ENCODE peak calls at places on chromosomes 4 and X, in six cellular contexts. S is lower leg skin, D is upper lobe of right lung, H is AG09309, J is cardiac fibroblast, Q is heart left ventricle. C is an unnamed sample.

GRCh38 chrX:151174581-151175282 is 1.7 kb upstream of the GPR50 start:
- DNase-seq in J (no peak), S (no peak), Q (no peak), H (no peak), D (no peak), C (no peak)

GRCh38 chrX:37785569-37785968 is 5.7 kb downstream of the CYBB start:
- DNase-seq in J (no peak), Q (no peak), D (no peak), S (no peak), H (no peak), C (no peak)

GRCh38 chr4:88442636-88443260 is 14.2 kb upstream of the HERC5 start:
- DNase-seq in H (no peak), S (no peak), D (no peak), Q (no peak), J (no peak), C (no peak)

GRCh38 chrX:154918060-154918483 is 31.9 kb downstream of the F8A1 start:
- DNase-seq in Q (peak), H (peak), D (no peak), J (peak), S (no peak), C (peak)

GRCh38 chrX:7318661-7319060 is 170.7 kb upstream of the PUDP start:
- DNase-seq in S (no peak), J (no peak), Q (no peak), H (no peak), D (no peak), C (no peak)

GRCh38 chr4:3807861-3808521 is 41.8 kb downstream of the ADRA2C start:
- DNase-seq in D (no peak), H (no peak), S (no peak), Q (no peak), J (no peak), C (no peak)

GRCh38 chr4:40995850-40996249 is 218.5 kb downstream of the APBB2 start:
- DNase-seq in Q (no peak), J (peak), S (no peak), H (peak), D (no peak), C (no peak)

GRCh38 chr4:16914208-16914607 is 15.8 kb upstream of the LDB2 start:
- DNase-seq in S (no peak), Q (no peak), D (no peak), H (no peak), J (peak), C (no peak)

GRCh38 chr4:41647368-41647767 is 101.2 kb downstream of the PHOX2B start:
- DNase-seq in J (no peak), D (no peak), H (no peak), Q (no peak), S (no peak), C (no peak)

GRCh38 chrX:118977424-118977823 is 3.0 kb downstream of the LONRF3 start:
- DNase-seq in J (no peak), H (no peak), D (no peak), S (no peak), Q (no peak), C (no peak)
- H3K4me3 ChIP-seq in J (no peak), H (no peak), D (peak), S (no peak), Q (no peak), C (no peak)

GRCh38 chr4:46933686-46934085 is 24.6 kb upstream of the COX7B2 start:
- DNase-seq in H (no peak), Q (no peak), S (no peak), J (no peak), D (no peak), C (no peak)

GRCh38 chr4:46930866-46931265 is 21.8 kb upstream of the COX7B2 start:
- DNase-seq in S (no peak), D (no peak), Q (no peak), J (no peak), H (no peak), C (no peak)

GRCh38 chr4:46934731-46935130 is 25.7 kb upstream of the COX7B2 start:
- DNase-seq in J (no peak), H (no peak), D (no peak), Q (no peak), S (no peak), C (no peak)

GRCh38 chr4:46927201-46927600 is 18.2 kb upstream of the COX7B2 start:
- DNase-seq in D (no peak), Q (no peak), J (no peak), S (no peak), H (no peak), C (no peak)

GRCh38 chr4:46931981-46932380 is 22.9 kb upstream of the COX7B2 start:
- DNase-seq in H (no peak), S (no peak), Q (no peak), D (no peak), J (peak), C (peak)
- TF ChIP-seq CTCF in H (peak), S (no peak), Q (peak), D (peak), J (peak), C (peak)

GRCh38 chrX:44775726-44776125 is 68.1 kb upstream of the DUSP21 start:
- DNase-seq in S (no peak), D (no peak), J (no peak), H (no peak), Q (no peak), C (no peak)
- H3K4me3 ChIP-seq in S (no peak), D (no peak), J (no peak), H (no peak), Q (no peak), C (no peak)

GRCh38 chr4:6324461-6324998 is 54.9 kb downstream of the WFS1 start:
- DNase-seq in H (no peak), S (no peak), J (no peak), Q (no peak), D (no peak), C (no peak)

GRCh38 chr4:6325791-6326290 is 56.2 kb downstream of the WFS1 start:
- DNase-seq in S (no peak), Q (no peak), J (no peak), D (no peak), H (no peak), C (no peak)

GRCh38 chr4:6324999-6325790 is 55.5 kb downstream of the WFS1 start:
- DNase-seq in J (no peak), H (no peak), S (peak), D (peak), Q (peak), C (no peak)

GRCh38 chr4:6327220-6327917 is 57.7 kb downstream of the WFS1 start:
- DNase-seq in J (peak), H (no peak), D (peak), Q (peak), S (peak), C (peak)

DNA sequence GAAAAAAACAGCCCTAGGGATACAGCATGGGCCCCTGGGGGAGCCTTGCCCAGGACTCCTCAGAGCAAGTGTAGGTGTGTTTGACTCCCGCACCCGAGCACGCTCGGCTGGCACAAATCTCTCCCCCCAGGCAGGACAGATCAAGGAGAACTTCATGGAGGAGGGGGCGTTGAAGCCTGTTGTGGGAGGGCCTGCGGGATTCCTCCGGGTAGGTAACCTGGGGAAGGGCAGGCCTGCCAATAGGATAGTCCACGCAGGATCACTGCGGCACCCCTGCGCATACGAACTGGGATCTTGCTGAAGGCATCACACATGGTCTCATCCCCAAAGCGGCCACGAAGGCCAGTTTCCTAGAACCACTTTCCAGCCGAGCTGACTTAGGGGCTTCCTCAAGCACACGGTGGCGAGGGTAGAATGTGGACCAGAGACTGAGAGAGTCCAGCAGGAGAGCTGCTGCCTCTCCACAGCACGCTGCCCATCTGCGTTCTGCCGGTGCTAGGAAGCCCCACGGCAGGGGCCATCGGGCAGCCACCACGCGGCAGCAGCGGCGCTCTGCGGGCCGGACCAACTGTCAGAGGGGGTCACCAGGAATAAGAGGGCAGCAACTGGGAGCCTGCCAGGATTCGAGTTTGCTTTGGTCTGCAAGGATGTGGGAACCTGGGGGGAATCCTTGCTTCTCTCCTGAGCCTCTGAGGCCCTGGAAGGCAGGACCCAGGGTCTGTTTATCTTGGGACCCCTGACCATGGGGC is 56.8 kb downstream of the WFS1 start:
- DNase-seq in D (no peak), Q (no peak), S (no peak), J (no peak), H (no peak), C (no peak)
- TF ChIP-seq CTCF in D (no peak), Q (no peak), S (no peak), J (no peak), H (no peak), C (no peak)

GRCh38 chr4:137509855-137510282 is 22.4 kb downstream of the PCDH18 start:
- DNase-seq in S (no peak), J (peak), Q (no peak), H (no peak), D (no peak), C (no peak)

GRCh38 chr4:137514401-137515116 is 17.7 kb downstream of the PCDH18 start:
- DNase-seq in S (no peak), J (no peak), Q (no peak), H (peak), D (no peak), C (no peak)

GRCh38 chr4:137510866-137511265 is 21.4 kb downstream of the PCDH18 start:
- DNase-seq in H (peak), D (no peak), S (no peak), J (peak), Q (no peak), C (peak)
- H3K4me3 ChIP-seq in H (no peak), D (no peak), S (no peak), J (no peak), Q (no peak), C (no peak)

DNA sequence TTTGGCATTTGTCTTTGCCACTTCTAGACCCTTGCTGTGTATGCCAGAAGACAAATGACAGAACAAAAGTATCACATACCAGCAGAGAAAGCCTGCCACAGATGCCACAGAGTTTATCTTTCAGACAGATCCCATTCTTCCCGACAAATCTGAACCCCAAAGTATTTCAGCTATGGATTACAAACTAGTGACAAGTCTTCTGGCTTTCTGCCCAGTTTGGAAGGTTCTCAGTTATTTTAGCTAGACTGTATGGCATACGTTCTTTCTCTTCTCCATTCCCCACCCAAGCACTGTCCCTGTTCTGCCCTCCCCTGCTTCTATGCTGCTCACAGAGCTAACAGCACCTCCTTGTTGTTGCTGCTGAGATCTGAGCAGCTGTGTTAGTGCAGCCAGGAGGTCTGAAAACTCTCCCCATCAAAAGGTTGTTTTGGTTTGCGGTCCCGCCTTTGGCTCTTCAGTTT is 236.7 kb downstream of the FRAS1 start:
- DNase-seq in H (no peak), Q (no peak), S (no peak), J (peak), D (no peak), C (peak)
- TF ChIP-seq CTCF in H (no peak), Q (no peak), S (no peak), J (no peak), D (no peak), C (no peak)

GRCh38 chrX:109626637-109627036 is 1.7 kb upstream of the KCNE5 start:
- DNase-seq in J (no peak), Q (no peak), S (no peak), H (no peak), D (no peak), C (no peak)

GRCh38 chrX:109624022-109624421 is 950 bp downstream of the KCNE5 start:
- DNase-seq in D (no peak), H (no peak), S (no peak), J (no peak), Q (peak), C (no peak)

GRCh38 chrX:109629310-109629709 is 4.3 kb upstream of the KCNE5 start:
- DNase-seq in S (no peak), H (no peak), J (peak), D (no peak), Q (no peak), C (no peak)

GRCh38 chrX:109622270-109622669 is 2.7 kb downstream of the KCNE5 start:
- DNase-seq in D (no peak), J (no peak), S (no peak), Q (peak), H (no peak), C (no peak)

DNA sequence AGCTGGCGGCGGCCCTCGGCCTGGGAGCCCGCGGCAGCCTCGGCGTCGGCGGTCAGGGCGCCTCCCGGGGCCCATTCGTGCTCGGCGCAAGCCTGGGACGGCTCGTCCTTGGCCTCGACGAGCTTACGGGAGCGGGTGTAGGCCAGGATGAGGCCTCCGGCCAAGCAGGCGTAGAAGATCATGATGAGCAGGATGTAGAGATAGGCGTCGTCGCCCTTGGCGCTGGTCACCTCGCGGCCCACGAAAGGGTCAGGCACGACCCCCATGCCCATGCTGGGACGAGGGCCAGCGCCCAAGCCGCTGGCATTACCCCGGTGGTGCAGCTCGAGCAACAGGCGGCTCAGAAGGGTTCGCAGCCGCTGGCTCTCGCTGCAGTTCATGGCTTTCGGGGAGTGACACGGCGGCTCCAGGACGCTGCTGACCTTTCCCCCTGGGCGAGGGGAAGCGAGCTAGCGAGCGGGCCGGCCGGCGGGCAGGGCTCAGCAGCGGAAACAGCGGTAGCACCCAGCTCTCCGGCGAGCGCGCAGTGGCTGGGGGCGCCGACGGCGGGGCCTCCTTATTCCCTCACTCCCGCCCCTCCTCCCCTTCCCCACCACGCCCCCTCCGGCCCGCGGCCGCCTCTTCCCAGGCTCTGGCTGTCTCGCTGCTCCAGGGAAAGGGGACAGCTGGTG is at the start of gene KCNE5:
- DNase-seq in J (no peak), H (no peak), Q (no peak), D (no peak), S (no peak), C (no peak)
- H3K4me3 ChIP-seq in J (no peak), H (no peak), Q (no peak), D (no peak), S (no peak), C (no peak)

DNA sequence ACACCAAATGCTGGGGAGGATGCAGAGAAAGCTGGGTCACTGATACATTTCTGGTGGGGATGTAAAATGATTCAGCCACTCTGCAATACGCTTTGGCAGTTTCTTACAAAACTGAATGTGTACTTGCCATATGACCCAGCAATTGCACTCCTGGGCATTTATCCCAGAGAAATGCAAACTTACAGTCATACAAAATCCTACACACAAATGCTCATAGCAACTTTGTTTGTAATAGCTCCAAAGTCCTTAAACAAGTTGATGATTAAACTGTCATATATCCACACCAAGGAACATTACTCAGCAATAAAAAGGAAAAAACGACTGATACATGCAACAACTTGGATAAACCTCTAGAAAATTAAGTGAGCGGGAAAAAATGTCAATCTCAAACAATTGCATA is 12.3 kb downstream of the MID1 start:
- DNase-seq in J (peak), S (no peak), Q (no peak), D (no peak), H (no peak), C (no peak)
- TF ChIP-seq CTCF in J (no peak), S (no peak), Q (no peak), D (no peak), H (no peak), C (no peak)

GRCh38 chrX:1394731-1395501 is 3.0 kb upstream of the SLC25A6 start:
- DNase-seq in J (no peak), H (no peak), S (peak), D (peak), Q (peak), C (no peak)

GRCh38 chrX:1392376-1393130 is 640 bp upstream of the SLC25A6 start:
- DNase-seq in H (peak), S (peak), Q (peak), D (peak), J (peak), C (no peak)

GRCh38 chrX:1395646-1396216 is 3.8 kb upstream of the SLC25A6 start:
- DNase-seq in J (no peak), D (peak), H (no peak), S (peak), Q (no peak), C (no peak)

GRCh38 chrX:1391707-1392375 is at the start of gene SLC25A6:
- DNase-seq in S (peak), H (peak), J (peak), Q (peak), D (peak), C (peak)

DNA sequence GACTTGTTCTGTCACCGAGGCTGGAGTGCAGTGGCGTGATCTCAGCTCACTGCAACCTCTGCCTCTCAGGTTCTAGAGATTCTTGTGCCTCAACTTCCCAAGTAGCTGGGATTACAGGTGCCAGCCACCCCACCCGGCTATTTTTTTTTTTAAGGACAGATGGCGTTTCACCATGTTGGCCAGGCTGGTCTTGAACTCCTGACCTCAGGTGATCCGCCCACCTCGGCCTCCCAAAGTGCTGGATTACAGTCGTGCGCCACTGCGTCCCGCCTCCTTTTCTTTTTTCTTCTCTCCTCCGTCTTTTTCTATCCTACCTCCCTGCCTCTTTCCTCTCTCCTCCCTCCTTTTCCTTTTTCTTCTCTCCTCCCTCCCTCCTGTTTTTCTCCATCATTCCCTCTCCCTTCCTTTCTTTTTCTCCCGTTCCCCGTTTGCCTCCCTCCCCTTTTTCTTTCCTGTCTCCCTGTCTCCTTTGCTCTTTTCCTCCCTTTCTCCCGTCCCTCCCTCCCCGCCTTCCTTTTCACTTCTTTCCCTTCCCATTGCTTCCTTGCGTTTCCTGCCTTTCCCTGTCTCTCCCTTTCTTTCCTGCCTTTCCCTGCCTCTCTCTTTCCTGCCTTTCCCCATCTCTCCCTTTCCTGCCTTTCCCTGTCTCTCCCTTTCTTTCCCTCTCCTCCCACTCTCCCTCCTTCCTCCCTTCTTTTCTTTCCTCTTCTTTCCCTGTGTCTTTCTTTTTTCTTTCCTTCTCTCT is 2.1 kb upstream of the SLC25A6 start:
- DNase-seq in S (peak), D (peak), Q (peak), H (no peak), J (no peak), C (no peak)
- H3K4me3 ChIP-seq in S (no peak), D (no peak), Q (no peak), H (no peak), J (no peak), C (peak)